ENCODE peak calls at places on chromosomes 3 and 15, in six cellular contexts. One of them, this sample, is unnamed. For H3K27me3, the result is how much of the 10 kb centered on the place peaks cover.

GRCh38 chr15:38685686-38686339 is 121.2 kb upstream of the RASGRP1 start:
- DNase-seq in H9: no peak
- DNase-seq in IMR-90: no peak
- DNase-seq in stomach: no peak
- DNase-seq in gastrocnemius medialis: no peak
- DNase-seq in ovary: no peak
- DNase-seq in this sample: no peak

GRCh38 chr3:69605849-69606248 is 133.4 kb upstream of the MITF start:
- DNase-seq in gastrocnemius medialis: no peak
- DNase-seq in stomach: no peak
- DNase-seq in H9: no peak
- DNase-seq in IMR-90: no peak
- DNase-seq in ovary: no peak
- DNase-seq in this sample: no peak

GRCh38 chr3:142278451-142278850 is 53.1 kb upstream of the GK5 start:
- DNase-seq in ovary: no peak
- DNase-seq in stomach: no peak
- DNase-seq in gastrocnemius medialis: no peak
- DNase-seq in IMR-90: peak
- DNase-seq in H9: no peak
- DNase-seq in this sample: no peak

GRCh38 chr3:77081240-77081661 is 41.4 kb downstream of the ROBO2 start:
- DNase-seq in ovary: peak
- DNase-seq in IMR-90: peak
- DNase-seq in stomach: no peak
- DNase-seq in gastrocnemius medialis: no peak
- DNase-seq in H9: no peak
- DNase-seq in this sample: peak

GRCh38 chr15:59388670-59389069 is 16.0 kb upstream of the MYO1E start:
- DNase-seq in stomach: no peak
- DNase-seq in ovary: peak
- DNase-seq in gastrocnemius medialis: no peak
- DNase-seq in H9: no peak
- DNase-seq in IMR-90: peak
- DNase-seq in this sample: peak

GRCh38 chr15:101280007-101280406 is 2.7 kb upstream of the SELENOS start:
- DNase-seq in gastrocnemius medialis: no peak
- DNase-seq in IMR-90: no peak
- DNase-seq in ovary: no peak
- DNase-seq in H9: no peak
- DNase-seq in stomach: no peak
- DNase-seq in this sample: no peak

GRCh38 chr3:17079933-17080332 is 195.2 kb downstream of the PLCL2 start:
- DNase-seq in IMR-90: no peak
- DNase-seq in H9: no peak
- DNase-seq in stomach: no peak
- DNase-seq in ovary: no peak
- DNase-seq in gastrocnemius medialis: no peak
- DNase-seq in this sample: no peak

GRCh38 chr3:5226783-5227182 is 39.3 kb downstream of the EDEM1 start:
- DNase-seq in ovary: no peak
- DNase-seq in IMR-90: peak
- DNase-seq in stomach: no peak
- DNase-seq in gastrocnemius medialis: no peak
- DNase-seq in H9: no peak
- DNase-seq in this sample: peak

GRCh38 chr3:121730940-121731687 is 18.4 kb downstream of the GOLGB1 start:
- DNase-seq in ovary: no peak
- DNase-seq in H9: no peak
- DNase-seq in IMR-90: peak
- DNase-seq in stomach: no peak
- DNase-seq in gastrocnemius medialis: no peak
- DNase-seq in this sample: no peak

GRCh38 chr15:35305031-35305555 is 220.0 kb upstream of the NANOGP8 start:
- DNase-seq in gastrocnemius medialis: no peak
- DNase-seq in H9: no peak
- DNase-seq in IMR-90: no peak
- DNase-seq in ovary: no peak
- DNase-seq in stomach: no peak
- DNase-seq in this sample: no peak

GRCh38 chr15:63970723-63971426 is 75.4 kb downstream of the DAPK2 start:
- DNase-seq in ovary: no peak
- DNase-seq in gastrocnemius medialis: peak
- DNase-seq in H9: peak
- DNase-seq in stomach: no peak
- DNase-seq in IMR-90: no peak
- DNase-seq in this sample: no peak

GRCh38 chr3:67875338-67875737 is 220.9 kb upstream of the SUCLG2 start:
- DNase-seq in H9: no peak
- DNase-seq in IMR-90: peak
- DNase-seq in gastrocnemius medialis: no peak
- DNase-seq in ovary: no peak
- DNase-seq in stomach: no peak
- DNase-seq in this sample: no peak

GRCh38 chr3:36868614-36869436 is 76.0 kb downstream of the TRANK1 start:
- DNase-seq in gastrocnemius medialis: peak
- DNase-seq in H9: peak
- DNase-seq in stomach: peak
- DNase-seq in ovary: peak
- DNase-seq in IMR-90: peak
- DNase-seq in this sample: peak

GRCh38 chr15:63324770-63325169 is 47.4 kb downstream of the APH1B start:
- DNase-seq in gastrocnemius medialis: no peak
- DNase-seq in H9: no peak
- DNase-seq in stomach: no peak
- DNase-seq in ovary: no peak
- DNase-seq in IMR-90: no peak
- DNase-seq in this sample: no peak

GRCh38 chr3:26622634-26623408 is at the start of gene LRRC3B:
- DNase-seq in H9: peak
- DNase-seq in stomach: no peak
- DNase-seq in ovary: no peak
- DNase-seq in IMR-90: no peak
- DNase-seq in gastrocnemius medialis: no peak
- DNase-seq in this sample: peak

GRCh38 chr3:14836049-14836468 is 17.3 kb downstream of the FGD5 start:
- DNase-seq in ovary: peak
- DNase-seq in H9: no peak
- DNase-seq in IMR-90: no peak
- DNase-seq in gastrocnemius medialis: peak
- DNase-seq in stomach: peak
- DNase-seq in this sample: no peak

GRCh38 chr3:188194327-188194726 is 40.4 kb downstream of the LPP start:
- DNase-seq in ovary: no peak
- DNase-seq in H9: no peak
- DNase-seq in stomach: no peak
- DNase-seq in gastrocnemius medialis: no peak
- DNase-seq in IMR-90: peak
- DNase-seq in this sample: no peak

GRCh38 chr15:30023798-30024295 is 58.9 kb upstream of the GOLGA8J start:
- DNase-seq in ovary: no peak
- DNase-seq in IMR-90: peak
- DNase-seq in H9: no peak
- DNase-seq in gastrocnemius medialis: no peak
- DNase-seq in stomach: no peak
- DNase-seq in this sample: peak

GRCh38 chr3:39644176-39644575 is 165.2 kb upstream of the MYRIP start:
- DNase-seq in IMR-90: peak
- DNase-seq in gastrocnemius medialis: no peak
- DNase-seq in H9: no peak
- DNase-seq in stomach: no peak
- DNase-seq in ovary: no peak
- DNase-seq in this sample: no peak

GRCh38 chr3:153595186-153595815 is 433.3 kb downstream of the RAP2B start:
- DNase-seq in gastrocnemius medialis: no peak
- DNase-seq in IMR-90: peak
- DNase-seq in stomach: no peak
- DNase-seq in H9: no peak
- DNase-seq in ovary: no peak
- DNase-seq in this sample: peak

GRCh38 chr3:44232407-44232806 is 9.3 kb upstream of the TOPAZ1 start:
- DNase-seq in H9: no peak
- DNase-seq in stomach: no peak
- DNase-seq in IMR-90: no peak
- DNase-seq in ovary: no peak
- DNase-seq in gastrocnemius medialis: no peak
- DNase-seq in this sample: no peak

GRCh38 chr3:59085976-59086375 is 36.2 kb upstream of the CFAP20DC start:
- DNase-seq in stomach: no peak
- DNase-seq in ovary: no peak
- DNase-seq in IMR-90: no peak
- DNase-seq in gastrocnemius medialis: no peak
- DNase-seq in H9: no peak
- DNase-seq in this sample: no peak

GRCh38 chr3:45207471-45207870 is 18.6 kb downstream of the TMEM158 start:
- DNase-seq in ovary: no peak
- DNase-seq in H9: no peak
- DNase-seq in gastrocnemius medialis: no peak
- DNase-seq in IMR-90: no peak
- DNase-seq in stomach: no peak
- DNase-seq in this sample: no peak

GRCh38 chr15:51155906-51156305 is 61.2 kb upstream of the TNFAIP8L3 start:
- DNase-seq in ovary: no peak
- DNase-seq in gastrocnemius medialis: no peak
- DNase-seq in IMR-90: no peak
- DNase-seq in stomach: no peak
- DNase-seq in H9: no peak
- DNase-seq in this sample: no peak

GRCh38 chr3:138434875-138435772 is 708 bp downstream of the ESYT3 start:
- DNase-seq in gastrocnemius medialis: no peak
- DNase-seq in IMR-90: no peak
- DNase-seq in H9: peak
- DNase-seq in ovary: no peak
- DNase-seq in stomach: no peak
- DNase-seq in this sample: peak

DNA sequence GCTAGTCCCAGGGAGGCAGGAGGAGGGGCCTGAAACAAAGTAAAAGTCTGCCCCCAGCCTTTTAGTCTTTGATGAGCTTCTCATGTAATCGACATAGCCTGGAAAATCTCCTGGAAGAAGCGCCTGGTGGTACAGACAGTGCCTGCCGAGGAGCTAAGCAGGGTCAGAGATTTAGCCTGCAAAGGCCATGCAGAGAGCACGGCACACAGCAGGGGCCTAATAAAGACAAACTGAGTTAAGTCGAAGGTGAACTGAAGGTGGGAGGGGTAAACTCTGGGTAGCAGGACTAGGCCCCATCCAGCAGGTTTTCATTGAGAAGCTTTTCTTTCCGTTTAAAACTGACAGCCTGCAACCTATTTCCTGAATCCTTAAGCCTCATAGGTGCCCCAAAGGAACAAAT is 115.5 kb upstream of the ABHD17C start:
- DNase-seq in IMR-90: no peak
- DNase-seq in gastrocnemius medialis: no peak
- DNase-seq in stomach: no peak
- DNase-seq in ovary: no peak
- DNase-seq in H9: peak
- DNase-seq in this sample: no peak
- TF ChIP-seq CTCF in IMR-90: no peak
- TF ChIP-seq CTCF in gastrocnemius medialis: no peak
- TF ChIP-seq CTCF in stomach: no peak
- TF ChIP-seq CTCF in ovary: no peak
- TF ChIP-seq CTCF in H9: no peak
- TF ChIP-seq CTCF in this sample: no peak

GRCh38 chr3:71917540-71917939 is 132.6 kb upstream of the PROK2 start:
- DNase-seq in stomach: no peak
- DNase-seq in H9: no peak
- DNase-seq in gastrocnemius medialis: no peak
- DNase-seq in IMR-90: no peak
- DNase-seq in ovary: no peak
- DNase-seq in this sample: no peak

GRCh38 chr3:71919572-71919971 is 134.6 kb upstream of the PROK2 start:
- DNase-seq in ovary: no peak
- DNase-seq in stomach: no peak
- DNase-seq in IMR-90: no peak
- DNase-seq in gastrocnemius medialis: no peak
- DNase-seq in H9: no peak
- DNase-seq in this sample: no peak

GRCh38 chr3:71921036-71921435 is 136.1 kb upstream of the PROK2 start:
- DNase-seq in ovary: no peak
- DNase-seq in IMR-90: no peak
- DNase-seq in H9: no peak
- DNase-seq in gastrocnemius medialis: no peak
- DNase-seq in stomach: no peak
- DNase-seq in this sample: no peak

GRCh38 chr3:71912839-71913495 is 128.0 kb upstream of the PROK2 start:
- DNase-seq in gastrocnemius medialis: no peak
- DNase-seq in stomach: no peak
- DNase-seq in ovary: no peak
- DNase-seq in IMR-90: no peak
- DNase-seq in H9: no peak
- DNase-seq in this sample: no peak

GRCh38 chr3:71916747-71917369 is 131.9 kb upstream of the PROK2 start:
- DNase-seq in IMR-90: peak
- DNase-seq in gastrocnemius medialis: no peak
- DNase-seq in ovary: no peak
- DNase-seq in stomach: no peak
- DNase-seq in H9: no peak
- DNase-seq in this sample: peak
- H3K27me3 ChIP-seq in IMR-90: under half
- H3K27me3 ChIP-seq in gastrocnemius medialis: under half
- H3K27me3 ChIP-seq in ovary: under half
- H3K27me3 ChIP-seq in stomach: under half
- H3K27me3 ChIP-seq in H9: under half
- H3K27me3 ChIP-seq in this sample: under half

GRCh38 chr15:69500339-69500738 is 47.7 kb downstream of the RPLP1 start:
- DNase-seq in IMR-90: no peak
- DNase-seq in H9: no peak
- DNase-seq in stomach: no peak
- DNase-seq in ovary: no peak
- DNase-seq in gastrocnemius medialis: no peak
- DNase-seq in this sample: no peak

GRCh38 chr15:69504352-69505040 is 51.9 kb downstream of the RPLP1 start:
- DNase-seq in ovary: no peak
- DNase-seq in H9: no peak
- DNase-seq in IMR-90: no peak
- DNase-seq in gastrocnemius medialis: no peak
- DNase-seq in stomach: no peak
- DNase-seq in this sample: no peak

GRCh38 chr15:69499521-69500201 is 47.0 kb downstream of the RPLP1 start:
- DNase-seq in stomach: no peak
- DNase-seq in gastrocnemius medialis: no peak
- DNase-seq in H9: no peak
- DNase-seq in ovary: no peak
- DNase-seq in IMR-90: no peak
- DNase-seq in this sample: peak

GRCh38 chr15:69501456-69501855 is 48.8 kb downstream of the RPLP1 start:
- DNase-seq in H9: no peak
- DNase-seq in ovary: no peak
- DNase-seq in stomach: no peak
- DNase-seq in IMR-90: no peak
- DNase-seq in gastrocnemius medialis: no peak
- DNase-seq in this sample: no peak

GRCh38 chr15:69502470-69503045 is 49.9 kb downstream of the RPLP1 start:
- DNase-seq in H9: no peak
- DNase-seq in gastrocnemius medialis: no peak
- DNase-seq in ovary: no peak
- DNase-seq in stomach: no peak
- DNase-seq in IMR-90: no peak
- DNase-seq in this sample: no peak
- TF ChIP-seq CTCF in H9: peak
- TF ChIP-seq CTCF in gastrocnemius medialis: no peak
- TF ChIP-seq CTCF in ovary: no peak
- TF ChIP-seq CTCF in stomach: no peak
- TF ChIP-seq CTCF in IMR-90: no peak
- TF ChIP-seq CTCF in this sample: peak

GRCh38 chr3:173556546-173556945 is 159.0 kb downstream of the NLGN1 start:
- DNase-seq in H9: no peak
- DNase-seq in ovary: no peak
- DNase-seq in stomach: no peak
- DNase-seq in IMR-90: no peak
- DNase-seq in gastrocnemius medialis: no peak
- DNase-seq in this sample: no peak
- H3K27me3 ChIP-seq in H9: under half
- H3K27me3 ChIP-seq in ovary: under half
- H3K27me3 ChIP-seq in stomach: under half
- H3K27me3 ChIP-seq in IMR-90: under half
- H3K27me3 ChIP-seq in gastrocnemius medialis: under half
- H3K27me3 ChIP-seq in this sample: under half